ENCODE peak calls at places on chromosomes 7 and 10, in nine cellular contexts. G is progenitor cell of endocrine pancreas; F is psoas muscle; M is epithelial cell of esophagus; X is endothelial cell; R is RWPE1; U is neural crest cell; V is CD8-positive, alpha-beta T cell; L is HFFc6. Z is an unnamed sample.

GRCh38 chr7:158682456-158682855 is 22.1 kb downstream of the NCAPG2 start:
- DNase-seq in G (no peak), F (no peak), M (no peak), X (no peak), R (no peak), U (no peak), V (no peak), L (no peak), Z (no peak)

GRCh38 chr10:72095195-72095594 is 6.8 kb upstream of the SPOCK2 start:
- DNase-seq in G (no peak), F (no peak), M (no peak), X (no peak), R (no peak), U (no peak), V (no peak), L (no peak), Z (no peak)

GRCh38 chr7:3643091-3643490 is 342.0 kb downstream of the SDK1 start:
- DNase-seq in G (no peak), F (no peak), M (no peak), X (no peak), R (no peak), U (no peak), V (no peak), L (no peak), Z (no peak)

GRCh38 chr7:75876126-75876881 is 2.5 kb upstream of the RHBDD2 start:
- DNase-seq in G (no peak), F (no peak), M (peak), X (no peak), R (no peak), U (no peak), V (no peak), L (no peak), Z (no peak)

GRCh38 chr7:101527844-101528667 is 101.0 kb downstream of the MYL10 start:
- DNase-seq in G (no peak), F (no peak), M (peak), X (no peak), R (peak), U (no peak), V (no peak), L (peak), Z (peak)

GRCh38 chr10:131979821-131980270 is 1.9 kb downstream of the BNIP3 start:
- DNase-seq in G (no peak), F (peak), M (peak), X (peak), R (no peak), U (no peak), V (no peak), L (peak), Z (peak)

GRCh38 chr7:94394399-94395140 is at the start of gene COL1A2:
- DNase-seq in G (peak), F (peak), M (peak), X (peak), R (peak), U (peak), V (no peak), L (peak), Z (peak)

GRCh38 chr10:81875680-81876252 is 772 bp downstream of the NRG3 start:
- DNase-seq in G (peak), F (no peak), M (no peak), X (peak), R (no peak), U (peak), V (no peak), L (no peak), Z (no peak)

GRCh38 chr7:28623863-28624262 is 211.5 kb downstream of the CREB5 start:
- DNase-seq in G (no peak), F (no peak), M (peak), X (no peak), R (peak), U (no peak), V (no peak), L (no peak), Z (no peak)

GRCh38 chr7:2719007-2719406 is 31.0 kb downstream of the AMZ1 start:
- DNase-seq in G (no peak), F (no peak), M (no peak), X (peak), R (peak), U (no peak), V (peak), L (no peak), Z (no peak)

GRCh38 chr7:150446288-150446938 is 4.0 kb upstream of the GIMAP8 start:
- DNase-seq in G (no peak), F (no peak), M (no peak), X (no peak), R (no peak), U (no peak), V (no peak), L (no peak), Z (no peak)

GRCh38 chr10:131881104-131881880 is 19.5 kb upstream of the PPP2R2D start:
- DNase-seq in G (no peak), F (no peak), M (no peak), X (no peak), R (no peak), U (no peak), V (no peak), L (no peak), Z (no peak)

GRCh38 chr7:156172638-156173037 is 360.4 kb upstream of the SHH start:
- DNase-seq in G (no peak), F (no peak), M (no peak), X (no peak), R (no peak), U (no peak), V (no peak), L (no peak), Z (no peak)

GRCh38 chr7:103947026-103947655 is 42.3 kb downstream of the RELN start:
- DNase-seq in G (no peak), F (no peak), M (peak), X (no peak), R (peak), U (no peak), V (no peak), L (no peak), Z (no peak)

GRCh38 chr10:59588791-59589190 is 120.9 kb downstream of the SLC16A9 start:
- DNase-seq in G (no peak), F (no peak), M (no peak), X (no peak), R (no peak), U (no peak), V (no peak), L (no peak), Z (no peak)

GRCh38 chr7:43572516-43573049 is 10.3 kb upstream of the STK17A start:
- DNase-seq in G (no peak), F (no peak), M (peak), X (no peak), R (peak), U (no peak), V (no peak), L (peak), Z (peak)

GRCh38 chr7:93923946-93924345 is 2.4 kb downstream of the GNG11 start:
- DNase-seq in G (no peak), F (no peak), M (no peak), X (no peak), R (no peak), U (no peak), V (no peak), L (peak), Z (peak)

GRCh38 chr10:4820804-4821401 is 5.1 kb upstream of the AKR1E2 start:
- DNase-seq in G (no peak), F (no peak), M (no peak), X (no peak), R (no peak), U (no peak), V (no peak), L (no peak), Z (peak)

GRCh38 chr7:150476819-150477631 is 26.6 kb downstream of the GIMAP8 start:
- DNase-seq in G (no peak), F (no peak), M (no peak), X (no peak), R (no peak), U (no peak), V (no peak), L (no peak), Z (no peak)

GRCh38 chr7:114630186-114630824 is 215.7 kb downstream of the FOXP2 start:
- DNase-seq in G (no peak), F (no peak), M (no peak), X (no peak), R (no peak), U (no peak), V (no peak), L (no peak), Z (no peak)

GRCh38 chr10:79403441-79404230 is 41.8 kb downstream of the ZCCHC24 start:
- DNase-seq in G (no peak), F (peak), M (no peak), X (peak), R (no peak), U (peak), V (no peak), L (no peak), Z (peak)

GRCh38 chr7:40772096-40772495 is 637.3 kb downstream of the SUGCT start:
- DNase-seq in G (no peak), F (no peak), M (no peak), X (no peak), R (no peak), U (no peak), V (no peak), L (no peak), Z (peak)

GRCh38 chr10:80498039-80498832 is 39.5 kb upstream of the SH2D4B start:
- DNase-seq in G (no peak), F (peak), M (no peak), X (no peak), R (no peak), U (no peak), V (no peak), L (no peak), Z (no peak)

GRCh38 chr10:98577578-98577977 is 130.8 kb upstream of the HPS1 start:
- DNase-seq in G (no peak), F (no peak), M (no peak), X (no peak), R (no peak), U (no peak), V (no peak), L (no peak), Z (no peak)
- TF ChIP-seq CTCF in G (no peak), F (no peak), M (no peak), X (no peak), R (no peak), U (no peak), V (no peak), L (peak), Z (no peak)

DNA sequence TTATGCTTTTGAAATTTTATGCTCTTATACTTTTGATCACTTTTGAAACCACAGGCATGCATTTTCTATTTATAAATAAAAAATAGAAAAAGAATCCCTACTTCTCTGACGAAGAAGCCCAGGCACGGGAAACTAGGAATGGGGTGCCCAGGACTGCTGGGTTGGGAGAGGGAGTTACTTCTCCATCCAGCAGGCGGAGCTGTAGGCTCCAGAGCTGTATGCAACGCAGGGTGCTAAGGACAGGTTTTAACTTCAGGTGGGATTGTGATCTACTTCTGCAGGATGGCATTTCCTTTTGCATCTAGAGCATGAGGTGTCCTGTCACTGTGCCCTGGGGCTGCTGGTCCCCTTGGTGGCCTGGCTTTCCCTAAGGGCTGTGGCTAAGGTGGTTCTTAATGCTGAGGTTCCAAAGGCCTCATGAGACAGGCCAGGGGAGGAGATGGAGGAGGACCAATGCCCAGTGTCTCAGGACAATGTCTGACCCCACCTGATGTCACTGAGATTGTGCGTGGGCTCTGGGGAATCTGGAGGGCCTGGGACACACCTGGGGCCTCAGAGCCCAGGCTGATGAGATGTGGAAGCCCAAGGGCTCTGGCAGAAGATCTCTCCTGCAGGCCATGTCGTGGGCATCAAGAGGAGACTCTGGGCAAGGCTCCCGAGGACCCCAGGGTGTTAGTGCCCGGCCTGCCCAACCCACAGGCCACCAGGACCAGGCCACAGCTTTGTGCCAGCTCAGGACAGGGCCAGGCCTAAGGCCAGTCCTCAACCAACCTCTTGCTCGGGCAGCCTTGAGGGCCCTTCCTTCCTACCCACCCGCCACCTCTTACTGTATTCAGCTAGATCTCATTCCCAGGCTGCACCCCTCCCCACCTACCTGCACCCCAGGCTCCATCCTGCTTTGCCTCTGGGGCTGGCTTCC is 507 bp downstream of the CCDC201 start:
- DNase-seq in G (no peak), F (no peak), M (peak), X (peak), R (no peak), U (no peak), V (no peak), L (no peak), Z (no peak)
- TF ChIP-seq CTCF in G (peak), F (no peak), M (peak), X (peak), R (peak), U (peak), V (no peak), L (peak), Z (peak)

GRCh38 chr10:34305189-34305588 is 509.9 kb downstream of the PARD3 start:
- DNase-seq in G (peak), F (no peak), M (peak), X (peak), R (peak), U (no peak), V (no peak), L (no peak), Z (no peak)
- TF ChIP-seq CTCF in G (peak), F (no peak), M (peak), X (peak), R (no peak), U (peak), V (no peak), L (no peak), Z (no peak)

GRCh38 chr7:132653364-132653930 is 77.2 kb upstream of the PLXNA4 start:
- DNase-seq in G (no peak), F (no peak), M (no peak), X (no peak), R (no peak), U (no peak), V (no peak), L (no peak), Z (no peak)

GRCh38 chr7:132656846-132657776 is 80.8 kb upstream of the PLXNA4 start:
- DNase-seq in G (no peak), F (no peak), M (peak), X (no peak), R (peak), U (no peak), V (no peak), L (peak), Z (peak)

GRCh38 chr7:132655071-132655761 is 78.9 kb upstream of the PLXNA4 start:
- DNase-seq in G (no peak), F (peak), M (no peak), X (peak), R (no peak), U (no peak), V (peak), L (no peak), Z (peak)

GRCh38 chr7:132652507-132652906 is 76.2 kb upstream of the PLXNA4 start:
- DNase-seq in G (no peak), F (no peak), M (no peak), X (no peak), R (no peak), U (no peak), V (no peak), L (no peak), Z (no peak)

GRCh38 chr7:132654150-132654549 is 77.9 kb upstream of the PLXNA4 start:
- DNase-seq in G (no peak), F (no peak), M (no peak), X (peak), R (peak), U (no peak), V (no peak), L (no peak), Z (peak)
- TF ChIP-seq CTCF in G (peak), F (no peak), M (peak), X (peak), R (peak), U (peak), V (no peak), L (peak), Z (peak)

GRCh38 chr7:140300263-140301131 is 97.8 kb downstream of the SLC37A3 start:
- DNase-seq in G (no peak), F (no peak), M (no peak), X (no peak), R (no peak), U (no peak), V (no peak), L (no peak), Z (no peak)

GRCh38 chr7:140308060-140308459 is 90.3 kb downstream of the SLC37A3 start:
- DNase-seq in G (no peak), F (no peak), M (no peak), X (no peak), R (no peak), U (no peak), V (no peak), L (no peak), Z (no peak)

DNA sequence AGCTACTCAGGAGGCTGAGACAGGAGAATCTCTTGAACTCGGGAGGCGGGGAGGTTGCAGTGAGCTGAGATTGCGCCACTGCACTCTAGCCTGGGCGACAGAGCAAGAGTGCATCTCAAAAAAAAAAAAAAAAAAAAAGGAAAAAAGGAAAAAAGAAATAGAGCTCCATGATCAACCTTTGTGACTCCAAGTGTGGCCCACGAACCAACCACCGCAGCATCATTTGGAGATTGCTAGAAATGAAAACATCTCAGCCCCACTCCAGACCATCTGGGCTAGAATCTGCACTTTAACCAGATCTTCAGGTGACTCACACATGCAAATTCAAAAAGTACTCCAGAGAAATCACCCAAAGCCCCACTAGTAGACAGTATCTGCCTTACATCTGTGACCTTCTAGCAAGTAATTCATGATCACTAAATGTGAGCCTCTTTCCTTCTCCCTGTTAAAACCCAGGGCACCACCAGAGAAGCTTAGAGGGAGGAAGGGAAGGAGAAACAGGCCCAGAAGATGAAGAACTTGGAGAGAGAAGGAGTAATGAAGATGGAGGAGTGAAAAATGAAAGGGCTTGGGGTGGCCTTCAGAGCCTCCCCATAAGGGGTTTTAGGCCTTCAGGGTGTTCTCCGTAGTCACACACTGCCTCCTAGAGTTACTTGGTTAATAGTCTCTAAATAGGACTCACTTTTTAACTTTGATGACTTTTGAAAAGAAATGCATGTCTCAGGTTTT is 94.1 kb downstream of the SLC37A3 start:
- DNase-seq in G (no peak), F (no peak), M (peak), X (no peak), R (no peak), U (no peak), V (peak), L (no peak), Z (peak)
- TF ChIP-seq CTCF in G (no peak), F (peak), M (peak), X (no peak), R (no peak), U (peak), V (peak), L (peak), Z (no peak)

DNA sequence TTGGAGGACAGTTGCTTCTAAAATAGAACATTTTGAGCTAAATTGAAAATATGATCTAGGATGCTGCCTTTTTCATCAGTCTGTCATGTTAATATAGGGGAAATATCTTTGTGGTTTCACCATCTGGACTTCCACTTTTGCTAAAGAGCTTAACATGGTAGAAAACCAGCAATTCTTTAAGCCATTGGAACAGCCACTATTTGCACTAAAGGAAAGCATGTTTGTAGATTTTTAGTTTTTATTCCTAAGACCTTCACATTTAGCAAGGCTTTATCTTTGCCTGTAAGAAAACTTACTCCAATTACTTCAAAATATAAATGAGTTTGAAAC is 291.0 kb downstream of the RNLS start:
- DNase-seq in G (no peak), F (no peak), M (no peak), X (no peak), R (no peak), U (no peak), V (no peak), L (no peak), Z (no peak)
- TF ChIP-seq CTCF in G (no peak), F (no peak), M (no peak), X (no peak), R (no peak), U (no peak), V (no peak), L (no peak), Z (no peak)

GRCh38 chr10:89744021-89744420 is 42.6 kb downstream of the KIF20B start:
- DNase-seq in G (no peak), F (no peak), M (peak), X (no peak), R (no peak), U (no peak), V (no peak), L (peak), Z (peak)
- TF ChIP-seq CTCF in G (no peak), F (no peak), M (no peak), X (no peak), R (no peak), U (no peak), V (no peak), L (no peak), Z (no peak)

GRCh38 chr7:5139998-5140397 is 50.0 kb upstream of the WIPI2 start:
- DNase-seq in G (peak), F (no peak), M (no peak), X (peak), R (no peak), U (peak), V (no peak), L (no peak), Z (peak)
- TF ChIP-seq CTCF in G (peak), F (no peak), M (no peak), X (peak), R (peak), U (peak), V (no peak), L (peak), Z (peak)

Z was measured in fibroblast of the aortic adventitia.